ENCODE peak calls at places on chromosomes 7 and 10, in four cellular contexts. Q is astrocyte of the spinal cord, L is NCI-H2081, Z is activated T-cell treated with anti-CD3 and anti-CD28 coated beads for 1 hour. Y is an unnamed sample.

GRCh38 chr10:121900443-121901174 is 27.2 kb downstream of the ATE1 start:
- DNase-seq in Z (no peak), L (peak; percentile 48), Q (peak; percentile 76), Y (peak; percentile 67)

GRCh38 chr10:56881218-56881617 is 520.2 kb upstream of the ZWINT start:
- DNase-seq in Q (no peak), L (peak; percentile 12), Z (no peak), Y (no peak)

GRCh38 chr7:122010116-122010515 is 133.9 kb downstream of the AASS start:
- DNase-seq in L (no peak), Q (no peak), Z (no peak), Y (no peak)

GRCh38 chr7:111138196-111138569 is 47.3 kb downstream of the LRRN3 start:
- DNase-seq in L (peak; percentile 13), Z (no peak), Q (peak; percentile 64), Y (no peak)

GRCh38 chr10:73644015-73644743 is 2.9 kb upstream of the MYOZ1 start:
- DNase-seq in Z (peak; percentile 30), L (peak; percentile 48), Q (peak; percentile 74), Y (peak; percentile 81)

GRCh38 chr10:33553951-33554571 is 219.6 kb upstream of the NRP1 start:
- DNase-seq in Z (no peak), L (no peak), Q (no peak), Y (no peak)

GRCh38 chr7:48511021-48511579 is 339.8 kb downstream of the ABCA13 start:
- DNase-seq in L (no peak), Q (peak; percentile 17), Z (no peak), Y (no peak)

GRCh38 chr7:27434729-27435400 is 192.3 kb downstream of the EVX1 start:
- DNase-seq in Q (peak; percentile 6), Z (no peak), L (no peak), Y (no peak)

GRCh38 chr7:71244023-71244422 is 112.1 kb downstream of the GALNT17 start:
- DNase-seq in L (no peak), Q (no peak), Z (no peak), Y (no peak)

GRCh38 chr7:107692501-107692900 is 31.9 kb downstream of the SLC26A4 start:
- DNase-seq in Z (no peak), Q (peak; percentile 37), L (no peak), Y (no peak)

GRCh38 chr7:158487546-158488224 is 99.9 kb downstream of the PTPRN2 start:
- DNase-seq in L (peak; percentile 84), Z (no peak), Q (no peak), Y (no peak)

GRCh38 chr10:72008096-72008933 is 44.1 kb downstream of the CHST3 start:
- DNase-seq in L (no peak), Q (no peak), Z (no peak), Y (peak; percentile 60)

GRCh38 chr10:89537361-89537760 is 2.0 kb upstream of the SLC16A12 start:
- DNase-seq in L (no peak), Z (no peak), Q (no peak), Y (no peak)